ENCODE peak calls at places on chromosomes 1 and 21, in four cellular contexts. One of them, this sample, is unnamed. For H3K27me3, the result is how much of the 10 kb centered on the place peaks cover.

GRCh38 chr1:33086384-33086850 is 5.5 kb downstream of the AZIN2 start:
- DNase-seq in adrenal gland: peak
- DNase-seq in SJSA1: peak
- DNase-seq in breast epithelium: peak
- DNase-seq in this sample: no peak

GRCh38 chr21:15498455-15498854 is 231.3 kb upstream of the USP25 start:
- DNase-seq in adrenal gland: no peak
- DNase-seq in SJSA1: no peak
- DNase-seq in breast epithelium: no peak
- DNase-seq in this sample: no peak

GRCh38 chr21:39159342-39160063 is 23.7 kb downstream of the PSMG1 start:
- DNase-seq in adrenal gland: no peak
- DNase-seq in SJSA1: no peak
- DNase-seq in breast epithelium: no peak
- DNase-seq in this sample: no peak

GRCh38 chr1:231584117-231584516 is 42.5 kb upstream of the DISC1 start:
- DNase-seq in adrenal gland: no peak
- DNase-seq in SJSA1: no peak
- DNase-seq in breast epithelium: no peak
- DNase-seq in this sample: no peak

GRCh38 chr1:228735871-228736586 is 750 bp downstream of the RHOU start:
- DNase-seq in adrenal gland: peak
- DNase-seq in SJSA1: peak
- DNase-seq in breast epithelium: peak
- DNase-seq in this sample: peak

GRCh38 chr21:33490991-33491372 is 534 bp downstream of the DNAJC28 start:
- DNase-seq in adrenal gland: no peak
- DNase-seq in SJSA1: no peak
- DNase-seq in breast epithelium: no peak
- DNase-seq in this sample: no peak

GRCh38 chr21:14056771-14057191 is 154.0 kb downstream of the LIPI start:
- DNase-seq in adrenal gland: no peak
- DNase-seq in SJSA1: no peak
- DNase-seq in breast epithelium: no peak
- DNase-seq in this sample: no peak

GRCh38 chr21:33751533-33751932 is 109.2 kb downstream of the ITSN1 start:
- DNase-seq in adrenal gland: no peak
- DNase-seq in SJSA1: no peak
- DNase-seq in breast epithelium: no peak
- DNase-seq in this sample: no peak

GRCh38 chr1:119799599-119800177 is 11.6 kb downstream of the REG4 start:
- DNase-seq in adrenal gland: no peak
- DNase-seq in SJSA1: no peak
- DNase-seq in breast epithelium: no peak
- DNase-seq in this sample: no peak

GRCh38 chr1:31939484-31940329 is 1.5 kb upstream of the PTP4A2 start:
- DNase-seq in adrenal gland: peak
- DNase-seq in SJSA1: peak
- DNase-seq in breast epithelium: peak
- DNase-seq in this sample: peak

GRCh38 chr1:157521056-157521455 is 31.3 kb downstream of the FCRL5 start:
- DNase-seq in adrenal gland: no peak
- DNase-seq in SJSA1: no peak
- DNase-seq in breast epithelium: no peak
- DNase-seq in this sample: no peak

GRCh38 chr1:183416850-183417690 is 1.1 kb downstream of the NMNAT2 start:
- DNase-seq in adrenal gland: peak
- DNase-seq in SJSA1: peak
- DNase-seq in breast epithelium: peak
- DNase-seq in this sample: peak

GRCh38 chr1:226498690-226499008 is 49.9 kb upstream of the STUM start:
- DNase-seq in adrenal gland: no peak
- DNase-seq in SJSA1: no peak
- DNase-seq in breast epithelium: no peak
- DNase-seq in this sample: no peak

GRCh38 chr1:4171480-4172450 is 271.7 kb upstream of the C1orf174 start:
- DNase-seq in adrenal gland: no peak
- DNase-seq in SJSA1: no peak
- DNase-seq in breast epithelium: peak
- DNase-seq in this sample: no peak

GRCh38 chr21:39968010-39968409 is 100.8 kb downstream of the PCP4 start:
- DNase-seq in adrenal gland: no peak
- DNase-seq in SJSA1: no peak
- DNase-seq in breast epithelium: no peak
- DNase-seq in this sample: no peak

GRCh38 chr1:197197430-197197997 is 51.0 kb upstream of the ASPM start:
- DNase-seq in adrenal gland: no peak
- DNase-seq in SJSA1: no peak
- DNase-seq in breast epithelium: no peak
- DNase-seq in this sample: no peak

GRCh38 chr1:27621067-27621920 is 13.7 kb downstream of the FGR start:
- DNase-seq in adrenal gland: no peak
- DNase-seq in SJSA1: no peak
- DNase-seq in breast epithelium: no peak
- DNase-seq in this sample: no peak

GRCh38 chr1:205523261-205523890 is 18.9 kb downstream of the CDK18 start:
- DNase-seq in adrenal gland: no peak
- DNase-seq in SJSA1: no peak
- DNase-seq in breast epithelium: no peak
- DNase-seq in this sample: no peak

GRCh38 chr21:43646550-43647260 is 12.6 kb downstream of the HSF2BP start:
- DNase-seq in adrenal gland: peak
- DNase-seq in SJSA1: peak
- DNase-seq in breast epithelium: peak
- DNase-seq in this sample: peak

GRCh38 chr1:113978863-113979702 is at the start of gene OLFML3:
- DNase-seq in adrenal gland: peak
- DNase-seq in SJSA1: peak
- DNase-seq in breast epithelium: peak
- DNase-seq in this sample: peak

GRCh38 chr1:119449964-119450363 is 35.0 kb downstream of the HSD3B2 start:
- DNase-seq in adrenal gland: no peak
- DNase-seq in SJSA1: no peak
- DNase-seq in breast epithelium: no peak
- DNase-seq in this sample: no peak

GRCh38 chr1:209367031-209367813 is 216.3 kb upstream of the CAMK1G start:
- DNase-seq in adrenal gland: no peak
- DNase-seq in SJSA1: no peak
- DNase-seq in breast epithelium: no peak
- DNase-seq in this sample: no peak

GRCh38 chr1:158248771-158249170 is 5.5 kb upstream of the CD1A start:
- DNase-seq in adrenal gland: no peak
- DNase-seq in SJSA1: no peak
- DNase-seq in breast epithelium: no peak
- DNase-seq in this sample: no peak

GRCh38 chr1:192726820-192727504 is 81.9 kb upstream of the RGS2 start:
- DNase-seq in adrenal gland: no peak
- DNase-seq in SJSA1: no peak
- DNase-seq in breast epithelium: no peak
- DNase-seq in this sample: no peak

GRCh38 chr1:181117648-181118449 is 29.3 kb downstream of the IER5 start:
- DNase-seq in adrenal gland: no peak
- DNase-seq in SJSA1: no peak
- DNase-seq in breast epithelium: peak
- DNase-seq in this sample: no peak

GRCh38 chr1:179105393-179105792 is 23.5 kb downstream of the TOR3A start:
- DNase-seq in adrenal gland: no peak
- DNase-seq in SJSA1: no peak
- DNase-seq in breast epithelium: no peak
- DNase-seq in this sample: no peak

GRCh38 chr1:3471356-3472087 is 17.1 kb downstream of the ARHGEF16 start:
- DNase-seq in adrenal gland: no peak
- DNase-seq in SJSA1: peak
- DNase-seq in breast epithelium: no peak
- DNase-seq in this sample: no peak

GRCh38 chr1:64941466-64942117 is 24.8 kb downstream of the JAK1 start:
- DNase-seq in adrenal gland: no peak
- DNase-seq in SJSA1: no peak
- DNase-seq in breast epithelium: no peak
- DNase-seq in this sample: no peak

GRCh38 chr1:241424480-241424971 is 67.5 kb upstream of the RGS7 start:
- DNase-seq in adrenal gland: no peak
- DNase-seq in SJSA1: no peak
- DNase-seq in breast epithelium: no peak
- DNase-seq in this sample: no peak

GRCh38 chr21:36379236-36379635 is 6.0 kb upstream of the CHAF1B start:
- DNase-seq in adrenal gland: no peak
- DNase-seq in SJSA1: no peak
- DNase-seq in breast epithelium: no peak
- DNase-seq in this sample: no peak

GRCh38 chr1:239421810-239422209 is 35.4 kb downstream of the CHRM3 start:
- DNase-seq in adrenal gland: no peak
- DNase-seq in SJSA1: no peak
- DNase-seq in breast epithelium: no peak
- DNase-seq in this sample: no peak

GRCh38 chr21:33670076-33670475 is 27.8 kb downstream of the ITSN1 start:
- DNase-seq in adrenal gland: no peak
- DNase-seq in SJSA1: no peak
- DNase-seq in breast epithelium: no peak
- DNase-seq in this sample: no peak

DNA sequence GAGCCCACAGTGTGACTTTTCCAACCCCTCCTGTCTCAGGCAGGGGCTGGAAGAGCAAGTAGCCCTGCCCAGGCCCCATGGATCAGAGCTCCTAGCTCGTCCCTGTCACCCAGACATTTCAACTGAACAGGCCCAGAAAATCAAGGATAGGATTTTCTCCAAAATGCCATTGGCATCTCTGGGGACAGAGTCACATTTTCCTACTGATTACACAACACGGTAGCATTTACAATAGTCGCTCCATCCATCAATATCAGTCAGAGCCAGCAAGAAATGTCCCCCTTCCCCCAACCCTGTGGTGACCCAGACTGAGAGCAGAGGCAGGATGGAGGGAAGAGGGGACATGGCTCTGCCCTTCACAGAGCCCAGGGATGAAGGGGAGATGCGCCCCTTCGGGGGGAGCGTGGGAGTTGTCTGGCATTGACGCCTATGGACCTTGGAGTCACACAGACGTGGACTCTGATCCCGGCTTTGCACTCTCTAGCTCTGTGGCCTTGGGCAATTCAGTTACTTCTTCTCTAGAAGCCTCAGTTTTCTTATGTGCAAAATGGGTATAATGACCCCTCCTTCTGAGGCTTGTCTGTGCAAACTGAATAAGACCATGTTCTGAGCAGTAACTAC is 275.6 kb downstream of the FOXD2 start:
- DNase-seq in adrenal gland: no peak
- DNase-seq in SJSA1: no peak
- DNase-seq in breast epithelium: no peak
- DNase-seq in this sample: no peak
- H3K27me3 ChIP-seq in adrenal gland: half or more
- H3K27me3 ChIP-seq in SJSA1: under half
- H3K27me3 ChIP-seq in breast epithelium: half or more
- H3K27me3 ChIP-seq in this sample: under half

DNA sequence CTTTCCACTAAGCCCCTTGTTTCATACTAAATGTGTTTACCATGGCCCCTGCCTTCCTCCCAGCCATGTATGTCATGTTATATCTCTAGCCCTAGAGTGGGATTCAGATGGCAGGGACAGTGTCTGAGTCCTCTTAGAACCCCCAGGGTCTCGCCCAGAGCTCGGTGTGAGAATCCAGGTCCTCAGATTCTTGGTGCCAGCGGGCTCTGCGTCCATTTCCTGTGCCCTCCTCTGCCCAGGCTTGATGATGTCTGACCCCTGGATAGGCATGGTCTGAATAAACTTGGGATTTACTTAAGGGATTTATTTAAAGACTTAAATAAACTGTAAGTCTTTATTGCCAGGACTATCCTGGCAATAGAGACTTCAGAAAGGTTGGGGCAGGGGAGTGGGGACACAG is 6.2 kb upstream of the KISS1 start:
- DNase-seq in adrenal gland: no peak
- DNase-seq in SJSA1: no peak
- DNase-seq in breast epithelium: no peak
- DNase-seq in this sample: no peak
- H3K27me3 ChIP-seq in adrenal gland: under half
- H3K27me3 ChIP-seq in SJSA1: under half
- H3K27me3 ChIP-seq in breast epithelium: under half
- H3K27me3 ChIP-seq in this sample: under half

GRCh38 chr21:46354518-46354917 is 30.6 kb downstream of the PCNT start:
- DNase-seq in adrenal gland: no peak
- DNase-seq in SJSA1: no peak
- DNase-seq in breast epithelium: no peak
- DNase-seq in this sample: no peak

GRCh38 chr21:46355161-46356004 is 31.4 kb downstream of the PCNT start:
- DNase-seq in adrenal gland: no peak
- DNase-seq in SJSA1: no peak
- DNase-seq in breast epithelium: no peak
- DNase-seq in this sample: no peak

GRCh38 chr21:46352156-46352499 is 28.2 kb downstream of the PCNT start:
- DNase-seq in adrenal gland: no peak
- DNase-seq in SJSA1: no peak
- DNase-seq in breast epithelium: no peak
- DNase-seq in this sample: no peak

GRCh38 chr21:46352913-46353312 is 29.0 kb downstream of the PCNT start:
- DNase-seq in adrenal gland: no peak
- DNase-seq in SJSA1: no peak
- DNase-seq in breast epithelium: no peak
- DNase-seq in this sample: no peak

DNA sequence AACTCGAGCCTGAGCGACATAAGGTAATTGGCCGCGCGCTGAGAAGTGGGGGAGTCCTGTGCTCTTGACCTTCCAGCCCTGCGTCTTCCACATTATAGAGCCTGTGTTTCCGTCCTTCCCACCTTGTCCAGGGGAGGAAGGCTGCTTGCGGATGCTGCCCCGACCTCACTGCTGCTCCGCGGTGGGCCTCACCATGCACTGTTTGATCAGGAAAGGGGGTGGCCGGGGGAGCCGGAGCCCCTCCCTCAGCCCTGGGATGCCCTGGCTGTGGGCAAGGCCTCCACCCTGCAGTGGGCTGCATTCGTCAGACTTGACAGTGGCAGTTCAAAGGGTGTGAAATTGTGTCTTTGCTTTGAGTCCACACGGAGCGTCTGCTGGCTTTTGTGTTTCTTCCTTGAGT is 30.1 kb downstream of the PCNT start:
- DNase-seq in adrenal gland: no peak
- DNase-seq in SJSA1: no peak
- DNase-seq in breast epithelium: no peak
- DNase-seq in this sample: no peak
- H3K27me3 ChIP-seq in adrenal gland: under half
- H3K27me3 ChIP-seq in SJSA1: under half
- H3K27me3 ChIP-seq in breast epithelium: under half
- H3K27me3 ChIP-seq in this sample: under half

DNA sequence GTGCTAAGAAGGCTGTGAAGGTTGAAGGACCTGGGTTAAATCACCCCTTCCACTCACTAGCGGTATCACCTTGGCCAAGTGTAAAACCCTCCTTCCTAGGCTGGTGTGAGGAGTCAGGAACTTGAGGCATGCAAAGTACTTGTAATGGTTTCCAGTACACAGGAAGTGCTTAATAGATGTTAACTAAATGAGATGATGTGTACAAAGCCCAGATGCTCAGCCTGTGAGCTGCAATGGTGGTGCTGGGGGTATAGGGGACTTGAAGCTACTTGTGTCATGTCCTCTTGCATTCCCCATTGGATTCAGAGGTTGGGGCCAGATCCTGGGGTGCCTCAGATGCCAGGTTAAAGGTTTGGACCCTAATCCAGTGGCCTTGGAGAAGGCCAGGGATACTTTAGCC is 75.5 kb downstream of the EPHB2 start:
- DNase-seq in adrenal gland: no peak
- DNase-seq in SJSA1: no peak
- DNase-seq in breast epithelium: no peak
- DNase-seq in this sample: no peak
- H3K27me3 ChIP-seq in adrenal gland: under half
- H3K27me3 ChIP-seq in SJSA1: under half
- H3K27me3 ChIP-seq in breast epithelium: under half
- H3K27me3 ChIP-seq in this sample: under half

This sample was measured in naive thymus-derived CD4-positive, alpha-beta T cell.